ENCODE peak calls at places on chromosomes 5 and 9, in seven cellular contexts. J is tibial artery; R is CD8-positive, alpha-beta T cell; O is PC-3; X is MM.1S; T is esophagus squamous epithelium; P is body of pancreas. G is an unnamed sample.

GRCh38 chr5:171700331-171700935 is 85.2 kb upstream of the SMIM23 start:
- DNase-seq in O (no peak), P (no peak), X (no peak), T (no peak), R (no peak), J (peak; percentile 10), G (no peak)

GRCh38 chr5:125199968-125200841 is 453.8 kb upstream of the ZNF608 start:
- DNase-seq in T (no peak), X (no peak), P (peak; percentile 28), R (no peak), J (no peak), O (no peak), G (peak; percentile 83)

GRCh38 chr9:126965541-126966428 is 51.2 kb downstream of the RALGPS1 start:
- DNase-seq in X (peak; percentile 44), R (peak; percentile 17), J (peak; percentile 42), T (no peak), P (no peak), O (peak; percentile 55), G (peak; percentile 78)

GRCh38 chr5:130002183-130002582 is 97.9 kb downstream of the CHSY3 start:
- DNase-seq in J (no peak), X (no peak), P (no peak), O (no peak), T (no peak), R (no peak), G (no peak)

GRCh38 chr9:94577036-94577435 is 16.6 kb downstream of the FBP2 start:
- DNase-seq in O (no peak), T (no peak), J (no peak), P (no peak), R (no peak), X (no peak), G (no peak)

GRCh38 chr9:90343360-90343759 is 299.3 kb downstream of the DIRAS2 start:
- DNase-seq in O (no peak), J (no peak), X (no peak), P (no peak), R (no peak), T (no peak), G (peak; percentile 81)

GRCh38 chr5:23727271-23727670 is 219.9 kb downstream of the PRDM9 start:
- DNase-seq in O (no peak), R (no peak), J (no peak), T (no peak), X (no peak), P (no peak), G (no peak)

GRCh38 chr5:21391506-21391905 is 1403.5 kb upstream of the CDH18 start:
- DNase-seq in T (no peak), X (peak; percentile 17), O (no peak), R (no peak), P (no peak), J (no peak), G (no peak)

GRCh38 chr5:52987711-52988329 is 1.3 kb upstream of the ITGA2 start:
- DNase-seq in X (no peak), J (no peak), T (no peak), P (peak; percentile 9), R (no peak), O (peak; percentile 97), G (no peak)

GRCh38 chr5:142779163-142779562 is 9.0 kb downstream of the ARHGAP26 start:
- DNase-seq in R (no peak), P (no peak), X (no peak), T (no peak), J (no peak), O (no peak), G (no peak)

GRCh38 chr9:99623780-99624364 is 197.8 kb upstream of the NR4A3 start:
- DNase-seq in R (no peak), P (no peak), J (no peak), X (no peak), T (no peak), O (no peak), G (no peak)

GRCh38 chr5:80659111-80659510 is 4.3 kb upstream of the DHFR start:
- DNase-seq in X (no peak), R (no peak), T (no peak), J (no peak), O (no peak), P (no peak), G (no peak)

GRCh38 chr9:125079931-125080330 is 63.4 kb downstream of the SCAI start:
- DNase-seq in P (no peak), X (no peak), J (no peak), R (no peak), O (no peak), T (no peak), G (no peak)

GRCh38 chr5:14714706-14715105 is 50.2 kb downstream of the OTULIN start:
- DNase-seq in X (no peak), R (no peak), J (no peak), T (no peak), P (no peak), O (peak; percentile 30), G (no peak)

GRCh38 chr5:13939647-13940046 is 4.8 kb downstream of the DNAH5 start:
- DNase-seq in O (no peak), R (no peak), J (no peak), X (no peak), P (no peak), T (no peak), G (peak; percentile 23)

GRCh38 chr5:86679529-86679928 is 61.8 kb downstream of the COX7C start:
- DNase-seq in P (peak; percentile 82), O (peak; percentile 79), X (peak; percentile 39), J (peak; percentile 48), T (no peak), R (no peak), G (peak; percentile 32)

GRCh38 chr5:41068169-41068568 is 3.0 kb downstream of the MROH2B start:
- DNase-seq in T (no peak), P (no peak), X (no peak), R (no peak), J (no peak), O (no peak), G (no peak)

GRCh38 chr5:124859027-124859426 is 112.6 kb upstream of the ZNF608 start:
- DNase-seq in O (no peak), T (no peak), J (no peak), X (no peak), P (peak; percentile 43), R (no peak), G (no peak)

GRCh38 chr9:89367281-89367680 is 49.0 kb downstream of the SECISBP2 start:
- DNase-seq in O (no peak), X (no peak), J (no peak), P (no peak), R (no peak), T (no peak), G (no peak)

GRCh38 chr5:79202076-79202475 is 33.9 kb upstream of the JMY start:
- DNase-seq in O (peak; percentile 77), T (no peak), R (no peak), X (no peak), J (no peak), P (no peak), G (no peak)

GRCh38 chr9:71271602-71272001 is 150.2 kb upstream of the TRPM3 start:
- DNase-seq in J (no peak), T (no peak), X (no peak), O (no peak), R (no peak), P (no peak), G (no peak)

DNA sequence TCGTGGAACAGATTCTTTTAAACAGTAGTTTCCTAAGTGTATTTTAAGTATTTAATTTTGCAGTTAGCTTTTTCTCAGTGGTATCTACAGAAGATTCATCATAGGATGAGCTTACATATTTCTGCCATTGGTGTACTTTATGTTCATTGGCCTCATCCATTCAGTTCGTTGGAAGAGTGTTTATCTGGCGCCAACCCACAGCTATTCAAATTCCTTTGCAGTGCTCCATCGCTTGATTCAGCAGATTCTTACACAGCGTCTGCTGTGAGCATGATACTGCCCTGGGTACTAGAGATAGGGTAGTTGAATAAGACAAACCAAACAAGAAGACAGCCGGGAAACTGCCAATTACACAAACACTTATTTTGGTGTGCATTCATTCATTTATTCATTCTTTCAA is 55.1 kb downstream of the NUP214 start:
- DNase-seq in P (no peak), X (no peak), R (no peak), T (no peak), O (no peak), J (no peak), G (no peak)
- H3K36me3 ChIP-seq in P (peaks cover 32% of the 10 kb centered on the region), X (peaks cover 5% of the 10 kb centered on the region), R (peaks cover 29% of the 10 kb centered on the region), T (peaks cover 97% of the 10 kb centered on the region), O (peaks cover 47% of the 10 kb centered on the region), J (peaks cover 91% of the 10 kb centered on the region), G (peaks cover 79% of the 10 kb centered on the region)

GRCh38 chr5:173791878-173792277 is 96.3 kb upstream of the CPEB4 start:
- DNase-seq in J (no peak), T (no peak), R (no peak), X (no peak), O (no peak), P (no peak), G (no peak)

GRCh38 chr5:173790836-173791546 is 97.2 kb upstream of the CPEB4 start:
- DNase-seq in R (no peak), T (no peak), O (no peak), J (no peak), X (no peak), P (no peak), G (no peak)

GRCh38 chr5:173792781-173793547 is 95.2 kb upstream of the CPEB4 start:
- DNase-seq in T (no peak), R (no peak), X (no peak), P (no peak), J (no peak), O (peak; percentile 23), G (no peak)

GRCh38 chr5:173789031-173789920 is 98.9 kb upstream of the CPEB4 start:
- DNase-seq in X (no peak), R (no peak), O (peak; percentile 87), J (no peak), T (no peak), P (no peak), G (no peak)

GRCh38 chr5:173790177-173790719 is 97.9 kb upstream of the CPEB4 start:
- DNase-seq in X (peak; percentile 69), R (no peak), J (no peak), O (no peak), P (no peak), T (no peak), G (no peak)
- TF ChIP-seq CTCF in X (peak; percentile 32), R (no peak), J (no peak), O (no peak), P (no peak), T (no peak), G (no peak)

DNA sequence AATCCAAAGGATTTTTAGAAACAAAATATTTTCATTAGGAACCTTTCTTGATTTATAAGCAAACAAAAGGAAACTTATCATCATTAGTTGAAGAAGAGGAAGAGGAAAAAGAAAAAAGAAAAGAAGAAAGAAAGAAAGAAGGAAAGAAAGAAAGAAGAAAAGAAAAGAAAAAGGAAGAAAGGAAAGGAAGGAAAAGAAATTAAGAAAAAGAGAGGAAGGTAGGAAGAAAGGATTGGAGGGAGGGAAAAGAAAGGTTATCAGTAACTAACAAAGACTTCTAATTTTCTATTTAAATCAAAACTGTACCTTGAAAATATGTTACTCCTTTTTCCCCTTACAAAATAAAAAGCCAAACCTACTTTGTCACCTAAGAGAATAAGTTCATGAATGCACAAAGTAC is 10.0 kb downstream of the EBF1 start:
- DNase-seq in P (no peak), T (no peak), R (no peak), X (no peak), J (no peak), O (no peak), G (no peak)
- H3K27ac ChIP-seq in P (no peak overlapping the region), T (no peak overlapping the region), R (no peak overlapping the region), X (no peak overlapping the region), J (peak overlapping the region; percentile 97), O (no peak overlapping the region), G (no peak overlapping the region)

DNA sequence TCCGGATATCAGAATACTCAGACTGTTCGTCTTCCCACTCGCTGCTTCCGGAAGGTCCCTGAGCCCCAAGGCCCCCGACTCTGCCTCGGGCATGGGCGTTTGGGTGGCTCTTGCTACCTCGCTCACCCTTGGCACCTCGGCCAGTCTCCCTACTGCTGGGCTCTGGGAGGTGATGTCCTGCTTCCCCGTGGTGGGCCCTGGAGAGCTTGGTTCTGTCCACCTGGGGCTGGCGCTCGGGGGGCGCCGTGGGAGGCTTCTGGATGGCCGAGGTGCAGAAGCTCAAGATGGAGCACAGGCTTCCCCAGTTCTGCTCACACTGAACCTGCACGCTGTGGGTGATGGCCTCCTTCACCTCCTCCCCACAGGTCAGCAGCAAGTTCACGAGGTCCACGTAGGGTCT is 10.4 kb downstream of the STC2 start:
- DNase-seq in T (no peak), P (no peak), J (no peak), O (no peak), X (no peak), R (no peak), G (no peak)
- H3K36me3 ChIP-seq in T (no peaks in the 10 kb centered on the region), P (peaks cover 2% of the 10 kb centered on the region), J (no peaks in the 10 kb centered on the region), O (peaks cover 60% of the 10 kb centered on the region), X (no peaks in the 10 kb centered on the region), R (no peaks in the 10 kb centered on the region), G (no peaks in the 10 kb centered on the region)